ENCODE peak calls at places on chromosomes 13 and 19, in ten cellular contexts. T, E, M, J, Q, F, R, K, P and A are unnamed samples.

GRCh38 chr19:46192990-46193650 is 36.4 kb upstream of the IGFL1 start:
- DNase-seq in T (peak), E (peak), M (peak), J (peak), Q (no peak), F (no peak), R (no peak), K (no peak), P (no peak), A (peak)

GRCh38 chr13:95970878-95971277 is 82.3 kb downstream of the UGGT2 start:
- DNase-seq in T (no peak), E (no peak), M (no peak), J (no peak), Q (no peak), F (no peak), R (no peak), K (no peak), P (no peak), A (no peak)

GRCh38 chr13:44191504-44192171 is 182.0 kb upstream of the SERP2 start:
- DNase-seq in T (peak), E (peak), M (no peak), J (peak), Q (peak), F (peak), R (peak), K (no peak), P (peak), A (no peak)

GRCh38 chr19:13441810-13442512 is 64.3 kb downstream of the CACNA1A start:
- DNase-seq in T (no peak), E (peak), M (no peak), J (no peak), Q (no peak), F (peak), R (peak), K (peak), P (peak), A (peak)

GRCh38 chr13:98476538-98476966 is 100.4 kb downstream of the STK24 start:
- DNase-seq in T (peak), E (peak), M (peak), J (no peak), Q (no peak), F (peak), R (peak), K (no peak), P (peak), A (peak)

GRCh38 chr13:111247552-111247951 is 72.9 kb upstream of the TEX29 start:
- DNase-seq in T (no peak), E (no peak), M (no peak), J (no peak), Q (no peak), F (no peak), R (peak), K (peak), P (peak), A (no peak)

GRCh38 chr19:13588953-13589833 is 82.9 kb upstream of the CACNA1A start:
- DNase-seq in T (peak), E (peak), M (peak), J (peak), Q (peak), F (peak), R (peak), K (peak), P (peak), A (peak)

GRCh38 chr19:39679056-39679790 is 23.5 kb downstream of the LGALS16 start:
- DNase-seq in T (no peak), E (no peak), M (no peak), J (no peak), Q (no peak), F (peak), R (no peak), K (no peak), P (no peak), A (no peak)

GRCh38 chr19:21751379-21751778 is 16.0 kb downstream of the ZNF100 start:
- DNase-seq in T (no peak), E (peak), M (no peak), J (no peak), Q (no peak), F (no peak), R (no peak), K (no peak), P (no peak), A (no peak)

GRCh38 chr13:94550030-94550738 is 45.8 kb downstream of the TGDS start:
- DNase-seq in T (no peak), E (peak), M (no peak), J (no peak), Q (no peak), F (no peak), R (no peak), K (no peak), P (no peak), A (peak)

GRCh38 chr19:1882089-1882785 is 3.1 kb downstream of the ABHD17A start:
- DNase-seq in T (peak), E (no peak), M (no peak), J (no peak), Q (no peak), F (no peak), R (peak), K (no peak), P (no peak), A (no peak)

GRCh38 chr13:48415516-48415915 is 2.6 kb upstream of the LPAR6 start:
- DNase-seq in T (no peak), E (no peak), M (no peak), J (no peak), Q (no peak), F (no peak), R (no peak), K (no peak), P (no peak), A (no peak)

GRCh38 chr13:113726961-113727411 is 32.0 kb upstream of the TMEM255B start:
- DNase-seq in T (no peak), E (peak), M (peak), J (no peak), Q (no peak), F (no peak), R (no peak), K (no peak), P (peak), A (peak)
- TF ChIP-seq POLR2A in T (no peak), E (no peak), M (no peak), J (no peak), Q (no peak), F (no peak), R (no peak), K (no peak), P (no peak), A (no peak)

GRCh38 chr19:34525001-34525400 is 43.4 kb downstream of the WTIP start:
- DNase-seq in T (no peak), E (no peak), M (no peak), J (no peak), Q (no peak), F (no peak), R (no peak), K (no peak), P (no peak), A (no peak)

GRCh38 chr19:34519602-34520001 is 38.0 kb downstream of the WTIP start:
- DNase-seq in T (no peak), E (no peak), M (no peak), J (no peak), Q (no peak), F (no peak), R (no peak), K (no peak), P (no peak), A (no peak)

DNA sequence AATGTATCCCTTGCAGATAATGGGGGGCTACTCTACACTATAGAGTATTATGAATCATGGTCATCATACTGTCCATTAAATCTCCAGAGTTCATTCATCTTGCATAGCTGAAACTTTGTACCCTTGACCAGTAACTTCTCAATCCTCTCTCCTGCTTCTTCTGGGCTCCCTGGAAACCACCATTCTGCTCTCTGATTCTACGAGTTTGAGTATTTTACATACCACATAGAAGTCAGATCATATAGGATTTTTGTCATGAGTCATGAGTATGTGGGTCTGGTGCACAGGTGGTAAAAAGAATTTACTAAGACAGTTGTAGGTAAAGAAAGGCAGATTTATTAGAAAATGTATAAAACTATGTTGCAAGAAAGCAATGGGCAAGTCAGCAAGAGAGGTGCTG is 41.9 kb downstream of the WTIP start:
- DNase-seq in T (no peak), E (no peak), M (no peak), J (no peak), Q (no peak), F (no peak), R (no peak), K (no peak), P (no peak), A (no peak)
- TF ChIP-seq POLR2A in T (no peak), E (no peak), M (no peak), J (no peak), Q (no peak), F (no peak), R (no peak), K (no peak), P (no peak), A (no peak)

GRCh38 chr13:114004416-114005205 is 30.7 kb upstream of the C13orf46 start:
- DNase-seq in T (no peak), E (peak), M (peak), J (no peak), Q (no peak), F (peak), R (no peak), K (no peak), P (peak), A (no peak)
- TF ChIP-seq POLR2A in T (no peak), E (no peak), M (no peak), J (no peak), Q (no peak), F (no peak), R (no peak), K (no peak), P (no peak), A (no peak)

GRCh38 chr19:41859618-41860418 is at the start of gene RPS19:
- DNase-seq in T (peak), E (peak), M (peak), J (peak), Q (peak), F (peak), R (peak), K (peak), P (peak), A (peak)
- TF ChIP-seq POLR2A in T (peak), E (peak), M (peak), J (no peak), Q (peak), F (peak), R (peak), K (peak), P (peak), A (peak)